ENCODE peak calls at places on chromosomes 1 and 21, in five cellular contexts. G is K562, S is HCT116, D is GM12878, I is SK-N-SH. C is an unnamed sample.
A peak's percentile ranks its signal among the peaks of the same experiment; 100 is the strongest.

GRCh38 chr1:183019860-183020259 is 3.4 kb upstream of the LAMC1 start:
- DNase-seq in I (no peak), S (no peak), G (no peak), D (no peak), C (no peak)

GRCh38 chr1:154944422-154945159 is 8.1 kb upstream of the PMVK start:
- DNase-seq in I (no peak), G (no peak), D (no peak), S (no peak), C (no peak)

GRCh38 chr21:42193131-42193671 is 25.7 kb upstream of the ABCG1 start:
- DNase-seq in S (no peak), G (no peak), D (no peak), I (no peak), C (no peak)

GRCh38 chr1:17741052-17741451 is 14.1 kb upstream of the ACTL8 start:
- DNase-seq in D (no peak), I (no peak), G (no peak), S (no peak), C (no peak)

GRCh38 chr1:38102576-38102975 is 56.0 kb upstream of the POU3F1 start:
- DNase-seq in I (no peak), S (no peak), D (no peak), G (no peak), C (no peak)

GRCh38 chr1:205450448-205450847 is 5.4 kb downstream of the BLACAT1 start:
- DNase-seq in D (no peak), I (peak; percentile 46), G (no peak), S (peak; percentile 41), C (no peak)

GRCh38 chr1:192904438-192904895 is 95.6 kb downstream of the RGS2 start:
- DNase-seq in G (no peak), I (no peak), D (no peak), S (no peak), C (no peak)

GRCh38 chr21:42974832-42975820 is 764 bp downstream of the PKNOX1 start:
- DNase-seq in D (no peak), S (no peak), G (peak; percentile 90), I (peak; percentile 92), C (peak; percentile 78)

GRCh38 chr1:30749691-30750583 is 7.6 kb downstream of the LAPTM5 start:
- DNase-seq in S (no peak), D (no peak), G (no peak), I (no peak), C (no peak)

GRCh38 chr1:28507247-28507645 is 1.4 kb downstream of the RCC1 start:
- DNase-seq in G (no peak), D (no peak), I (no peak), S (no peak), C (no peak)

GRCh38 chr1:47934243-47934805 is 62.9 kb downstream of the TRABD2B start:
- DNase-seq in G (no peak), S (no peak), D (no peak), I (peak; percentile 43), C (no peak)

GRCh38 chr1:243346016-243346415 is 90.2 kb downstream of the SDCCAG8 start:
- DNase-seq in G (no peak), S (no peak), D (no peak), I (no peak), C (no peak)

GRCh38 chr1:106523448-106523847 is 533.0 kb upstream of the PRMT6 start:
- DNase-seq in I (no peak), S (no peak), G (no peak), D (no peak), C (no peak)

GRCh38 chr1:85200367-85200869 is 398 bp downstream of the SYDE2 start:
- DNase-seq in S (no peak), D (no peak), I (no peak), G (no peak), C (no peak)

GRCh38 chr1:192565946-192566345 is 9.6 kb upstream of the RGS1 start:
- DNase-seq in G (no peak), D (no peak), S (no peak), I (no peak), C (no peak)

GRCh38 chr21:27647921-27648320 is 681.0 kb upstream of the ADAMTS5 start:
- DNase-seq in G (no peak), S (no peak), D (no peak), I (no peak), C (no peak)

GRCh38 chr1:61090546-61090945 is 8.2 kb downstream of the NFIA start:
- DNase-seq in D (no peak), G (no peak), I (no peak), S (no peak), C (no peak)
- TF ChIP-seq JUND in D (no peak), G (no peak), I (no peak), S (no peak), C (peak; percentile 65)

GRCh38 chr21:26469789-26470188 is 103.3 kb downstream of the CYYR1 start:
- DNase-seq in I (no peak), S (no peak), D (no peak), G (no peak), C (no peak)
- TF ChIP-seq JUND in I (no peak), S (no peak), D (no peak), G (no peak), C (no peak)

DNA sequence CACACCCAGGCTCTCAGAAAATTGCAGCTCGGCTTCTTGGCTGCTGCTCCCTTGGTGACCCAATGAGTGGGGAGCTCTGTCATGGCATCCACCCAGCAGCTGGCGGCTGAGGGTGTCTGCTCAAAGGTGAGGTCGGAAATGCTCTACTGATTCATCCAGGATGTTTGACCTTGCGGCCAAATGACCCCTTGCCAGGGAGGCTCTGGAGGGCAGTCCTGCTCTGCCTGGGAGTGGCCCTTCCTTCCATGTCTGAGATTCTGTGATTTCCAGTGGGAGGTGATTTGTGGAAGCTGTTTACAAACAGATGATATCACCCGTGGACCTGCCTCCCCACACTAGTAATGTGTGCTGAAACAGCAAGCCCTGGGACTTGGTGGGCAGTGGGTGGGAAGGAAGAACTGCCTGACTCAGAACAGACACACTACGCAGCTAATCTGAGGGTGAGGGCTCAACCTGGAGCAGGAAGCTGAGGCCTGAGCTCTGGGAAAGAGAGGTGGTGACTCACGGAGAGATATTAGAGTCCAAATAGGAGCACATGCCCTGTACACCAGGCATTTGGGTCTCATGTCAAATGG is 3.0 kb downstream of the CRCT1 start:
- DNase-seq in D (no peak), I (no peak), G (no peak), S (peak; percentile 6), C (no peak)
- TF ChIP-seq JUND in D (no peak), I (no peak), G (no peak), S (peak; percentile 13), C (no peak)

DNA sequence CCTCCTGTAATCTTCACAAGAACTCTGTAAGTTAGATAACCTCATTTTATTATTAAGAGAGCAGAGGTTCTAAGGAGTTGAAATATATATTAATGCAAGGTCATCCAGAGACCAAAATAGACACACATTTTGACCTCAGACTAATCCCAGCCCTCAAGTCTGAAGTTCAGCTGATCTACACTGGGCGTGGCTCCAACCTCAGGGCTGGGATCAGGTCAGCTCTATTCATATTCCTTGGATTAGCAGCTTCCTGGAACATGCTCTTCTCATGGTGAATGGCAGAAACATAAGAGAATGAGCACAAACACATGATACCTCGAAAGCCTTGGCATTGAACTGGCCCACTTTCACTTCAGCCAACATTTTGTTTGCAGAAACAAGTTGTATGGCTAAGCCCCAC is 200.8 kb upstream of the ST6GALNAC5 start:
- DNase-seq in D (no peak), I (no peak), G (no peak), S (no peak), C (no peak)
- TF ChIP-seq JUND in D (no peak), I (no peak), G (no peak), S (no peak), C (no peak)

GRCh38 chr1:36707221-36707620 is 224.5 kb upstream of the CSF3R start:
- DNase-seq in I (no peak), D (no peak), S (no peak), G (no peak), C (no peak)

GRCh38 chr1:36702963-36703362 is 220.2 kb upstream of the CSF3R start:
- DNase-seq in S (no peak), G (no peak), I (no peak), D (no peak), C (no peak)

GRCh38 chr1:36703526-36704208 is 221.0 kb upstream of the CSF3R start:
- DNase-seq in S (peak; percentile 58), D (peak; percentile 5), G (peak; percentile 92), I (peak; percentile 89), C (peak; percentile 68)

GRCh38 chr1:36706416-36706815 is 223.7 kb upstream of the CSF3R start:
- DNase-seq in I (no peak), S (no peak), G (no peak), D (no peak), C (no peak)

DNA sequence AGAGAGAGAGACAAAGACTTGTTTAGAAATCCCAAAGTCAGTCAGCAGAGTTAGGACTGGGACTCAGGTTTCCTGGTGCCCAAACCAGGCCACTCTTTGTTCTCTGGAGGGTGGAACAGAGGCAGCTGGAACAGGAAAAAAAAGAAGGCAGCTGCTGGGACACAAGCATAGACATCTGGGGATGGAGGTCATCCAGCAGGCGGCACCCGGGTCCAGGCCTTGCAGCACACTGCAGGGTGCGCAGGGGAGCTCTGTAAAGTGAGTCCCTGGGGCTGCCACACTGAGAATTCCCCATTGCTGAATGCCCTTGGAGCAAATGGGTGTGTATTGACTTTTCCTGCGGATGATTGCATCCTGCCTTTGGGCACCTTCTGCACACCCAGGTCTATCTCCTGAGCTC is 222.9 kb upstream of the CSF3R start:
- DNase-seq in S (no peak), G (peak; percentile 31), D (no peak), I (peak; percentile 40), C (peak; percentile 64)
- TF ChIP-seq JUND in S (no peak), G (no peak), D (no peak), I (no peak), C (no peak)

DNA sequence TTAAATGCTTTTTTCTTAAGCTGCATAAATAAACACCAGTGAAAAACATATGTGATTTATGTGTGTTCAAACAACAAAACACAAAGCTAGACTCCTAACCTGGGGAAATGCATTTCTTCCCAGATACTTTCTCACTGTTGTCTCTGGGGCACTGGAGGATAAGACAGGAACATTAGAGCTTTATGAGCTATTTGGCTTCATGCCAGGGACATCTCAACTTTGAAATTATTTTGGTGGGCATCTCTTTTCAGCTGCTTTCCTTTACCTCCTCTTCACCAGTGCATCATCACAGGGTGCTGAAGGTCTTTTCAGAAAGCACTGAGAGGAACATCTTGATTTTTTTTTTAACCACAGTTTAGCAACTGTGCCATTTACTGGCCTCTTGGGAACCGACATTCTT is 212.9 kb downstream of the DNM3 start:
- DNase-seq in S (no peak), I (peak; percentile 26), D (no peak), G (no peak), C (no peak)
- TF ChIP-seq JUND in S (no peak), I (no peak), D (no peak), G (no peak), C (no peak)

DNA sequence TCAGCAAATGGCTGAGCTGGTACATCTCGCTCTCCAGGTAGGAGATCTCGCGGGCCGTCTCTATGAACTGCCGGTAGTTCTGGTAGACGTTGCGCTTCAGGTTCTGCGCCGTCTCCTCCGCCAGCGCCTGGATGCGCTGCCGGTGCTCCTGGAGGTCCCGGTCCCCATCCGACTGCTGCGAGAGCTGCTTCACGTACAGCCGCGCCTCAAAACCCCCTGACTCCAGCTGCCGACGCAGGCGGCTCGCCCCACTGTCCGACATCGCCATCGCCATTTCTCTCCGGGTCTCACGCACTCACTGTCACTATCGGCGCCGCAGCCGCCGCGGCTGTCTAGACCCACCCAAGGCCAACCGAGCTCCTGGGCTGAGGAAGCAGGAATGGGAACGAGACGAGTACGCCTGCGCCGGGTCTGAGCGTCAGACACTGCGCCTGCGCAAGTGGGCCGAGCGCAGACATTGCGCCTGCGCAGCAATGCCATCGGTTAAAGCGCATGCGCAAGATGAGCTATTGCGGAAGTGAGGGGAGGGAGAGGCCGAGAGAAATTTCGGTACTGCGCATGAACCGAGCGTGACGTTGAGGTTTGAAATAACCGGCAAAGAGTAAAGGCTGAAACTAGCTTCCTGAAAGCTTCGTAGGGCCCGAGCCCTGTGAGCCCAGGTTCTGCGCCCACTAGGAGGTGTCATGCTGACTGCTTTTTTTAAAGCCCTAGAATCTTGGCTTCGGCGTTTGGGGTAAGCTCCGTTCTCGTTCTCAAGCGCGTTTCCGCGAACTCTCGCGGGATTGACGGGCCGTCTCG is at the start of gene EXOC8:
- DNase-seq in G (peak; percentile 99), D (peak; percentile 99), I (peak; percentile 96), S (peak; percentile 94), C (peak; percentile 99)
- TF ChIP-seq JUND in G (no peak), D (no peak), I (no peak), S (no peak), C (no peak)